ENCODE peak calls at places on chromosomes 16 and 17, in seven cellular contexts. One of them, this sample, is unnamed.
A peak's percentile ranks its signal among the peaks of the same experiment; 100 is the strongest.

GRCh38 chr17:8797621-8798175 is 1.5 kb downstream of the MFSD6L start:
- DNase-seq in tibial nerve: no peak
- DNase-seq in Peyer's patch: no peak
- DNase-seq in GM12878: no peak
- DNase-seq in ovary: no peak
- DNase-seq in A549: no peak
- DNase-seq in heart left ventricle: no peak
- DNase-seq in this sample: no peak

GRCh38 chr16:24670623-24671454 is 58.6 kb upstream of the TNRC6A start:
- DNase-seq in tibial nerve: peak; percentile 15
- DNase-seq in heart left ventricle: peak; percentile 77
- DNase-seq in A549: peak; percentile 68
- DNase-seq in GM12878: no peak
- DNase-seq in Peyer's patch: peak; percentile 23
- DNase-seq in ovary: peak; percentile 54
- DNase-seq in this sample: no peak

GRCh38 chr17:9484789-9485188 is 90.8 kb downstream of the STX8 start:
- DNase-seq in GM12878: no peak
- DNase-seq in heart left ventricle: no peak
- DNase-seq in tibial nerve: no peak
- DNase-seq in Peyer's patch: no peak
- DNase-seq in A549: no peak
- DNase-seq in ovary: no peak
- DNase-seq in this sample: no peak

GRCh38 chr16:9860876-9861275 is 321.4 kb downstream of the GRIN2A start:
- DNase-seq in Peyer's patch: no peak
- DNase-seq in A549: no peak
- DNase-seq in ovary: no peak
- DNase-seq in GM12878: no peak
- DNase-seq in tibial nerve: no peak
- DNase-seq in heart left ventricle: no peak
- DNase-seq in this sample: no peak

GRCh38 chr17:20206591-20206990 is 197.4 kb downstream of the SPECC1 start:
- DNase-seq in Peyer's patch: no peak
- DNase-seq in A549: peak; percentile 48
- DNase-seq in ovary: no peak
- DNase-seq in tibial nerve: no peak
- DNase-seq in GM12878: no peak
- DNase-seq in heart left ventricle: no peak
- DNase-seq in this sample: peak; percentile 28

GRCh38 chr16:19242987-19243386 is 42.5 kb upstream of the CLEC19A start:
- DNase-seq in GM12878: no peak
- DNase-seq in ovary: no peak
- DNase-seq in A549: no peak
- DNase-seq in tibial nerve: no peak
- DNase-seq in Peyer's patch: no peak
- DNase-seq in heart left ventricle: no peak
- DNase-seq in this sample: no peak

GRCh38 chr17:33044771-33045170 is 53.1 kb downstream of the SPACA3 start:
- DNase-seq in Peyer's patch: no peak
- DNase-seq in tibial nerve: no peak
- DNase-seq in ovary: no peak
- DNase-seq in A549: no peak
- DNase-seq in heart left ventricle: no peak
- DNase-seq in GM12878: no peak
- DNase-seq in this sample: no peak

GRCh38 chr17:82400830-82401229 is 17.3 kb upstream of the HEXD start:
- DNase-seq in Peyer's patch: peak; percentile 70
- DNase-seq in ovary: no peak
- DNase-seq in GM12878: no peak
- DNase-seq in tibial nerve: no peak
- DNase-seq in heart left ventricle: peak; percentile 82
- DNase-seq in A549: no peak
- DNase-seq in this sample: no peak

GRCh38 chr17:45440161-45440859 is 7.6 kb upstream of the ARHGAP27 start:
- DNase-seq in tibial nerve: no peak
- DNase-seq in A549: no peak
- DNase-seq in GM12878: no peak
- DNase-seq in heart left ventricle: no peak
- DNase-seq in ovary: no peak
- DNase-seq in Peyer's patch: no peak
- DNase-seq in this sample: peak; percentile 17

GRCh38 chr17:21215935-21216334 is 2.0 kb upstream of the TMEM11 start:
- DNase-seq in ovary: no peak
- DNase-seq in A549: no peak
- DNase-seq in tibial nerve: no peak
- DNase-seq in heart left ventricle: no peak
- DNase-seq in Peyer's patch: no peak
- DNase-seq in GM12878: no peak
- DNase-seq in this sample: peak; percentile 53

GRCh38 chr16:74325331-74325730 is 28.7 kb downstream of the PSMD7 start:
- DNase-seq in GM12878: no peak
- DNase-seq in tibial nerve: no peak
- DNase-seq in Peyer's patch: no peak
- DNase-seq in ovary: no peak
- DNase-seq in heart left ventricle: no peak
- DNase-seq in A549: no peak
- DNase-seq in this sample: no peak

GRCh38 chr16:83622010-83622409 is 185.8 kb upstream of the HSBP1 start:
- DNase-seq in Peyer's patch: no peak
- DNase-seq in A549: no peak
- DNase-seq in ovary: no peak
- DNase-seq in heart left ventricle: no peak
- DNase-seq in GM12878: no peak
- DNase-seq in tibial nerve: no peak
- DNase-seq in this sample: no peak

GRCh38 chr17:35023538-35023937 is 40.0 kb downstream of the RFFL start:
- DNase-seq in Peyer's patch: no peak
- DNase-seq in tibial nerve: no peak
- DNase-seq in A549: no peak
- DNase-seq in GM12878: no peak
- DNase-seq in ovary: no peak
- DNase-seq in heart left ventricle: no peak
- DNase-seq in this sample: no peak

GRCh38 chr17:10745231-10745630 is 15.4 kb upstream of the TMEM220 start:
- DNase-seq in ovary: no peak
- DNase-seq in tibial nerve: no peak
- DNase-seq in heart left ventricle: no peak
- DNase-seq in GM12878: no peak
- DNase-seq in Peyer's patch: no peak
- DNase-seq in A549: no peak
- DNase-seq in this sample: no peak

DNA sequence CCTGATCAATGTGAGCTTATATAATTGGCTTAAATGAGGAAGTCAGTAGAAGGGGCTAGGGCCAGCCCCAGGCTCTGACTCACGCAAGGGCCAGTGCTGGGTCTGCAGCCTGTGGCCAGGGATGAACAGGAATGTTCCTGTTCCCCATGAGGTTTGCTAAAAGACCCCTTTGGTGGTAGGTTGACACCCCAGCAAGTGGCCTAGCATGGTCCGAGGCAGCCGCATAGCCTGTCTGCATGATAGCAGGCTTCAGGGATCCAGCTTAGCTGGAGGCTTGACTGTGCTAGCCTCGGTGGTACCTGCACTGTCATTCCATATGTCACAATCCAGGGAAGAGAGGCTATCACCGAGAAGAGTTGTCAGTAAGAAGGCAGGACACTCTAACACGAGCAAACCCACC is 23.5 kb downstream of the TRIM25 start:
- DNase-seq in A549: no peak
- DNase-seq in GM12878: no peak
- DNase-seq in ovary: no peak
- DNase-seq in Peyer's patch: no peak
- DNase-seq in heart left ventricle: no peak
- DNase-seq in tibial nerve: no peak
- DNase-seq in this sample: no peak
- TF ChIP-seq POLR2A in A549: no peak
- TF ChIP-seq POLR2A in GM12878: no peak
- TF ChIP-seq POLR2A in ovary: no peak
- TF ChIP-seq POLR2A in Peyer's patch: no peak
- TF ChIP-seq POLR2A in heart left ventricle: no peak
- TF ChIP-seq POLR2A in tibial nerve: no peak
- TF ChIP-seq POLR2A in this sample: no peak

GRCh38 chr16:58119509-58119845 is 9.7 kb downstream of the CFAP20 start:
- DNase-seq in ovary: no peak
- DNase-seq in A549: no peak
- DNase-seq in Peyer's patch: no peak
- DNase-seq in heart left ventricle: no peak
- DNase-seq in GM12878: no peak
- DNase-seq in tibial nerve: no peak
- DNase-seq in this sample: no peak
- TF ChIP-seq POLR2A in ovary: no peak
- TF ChIP-seq POLR2A in A549: no peak
- TF ChIP-seq POLR2A in Peyer's patch: no peak
- TF ChIP-seq POLR2A in heart left ventricle: no peak
- TF ChIP-seq POLR2A in GM12878: no peak
- TF ChIP-seq POLR2A in tibial nerve: no peak
- TF ChIP-seq POLR2A in this sample: no peak

DNA sequence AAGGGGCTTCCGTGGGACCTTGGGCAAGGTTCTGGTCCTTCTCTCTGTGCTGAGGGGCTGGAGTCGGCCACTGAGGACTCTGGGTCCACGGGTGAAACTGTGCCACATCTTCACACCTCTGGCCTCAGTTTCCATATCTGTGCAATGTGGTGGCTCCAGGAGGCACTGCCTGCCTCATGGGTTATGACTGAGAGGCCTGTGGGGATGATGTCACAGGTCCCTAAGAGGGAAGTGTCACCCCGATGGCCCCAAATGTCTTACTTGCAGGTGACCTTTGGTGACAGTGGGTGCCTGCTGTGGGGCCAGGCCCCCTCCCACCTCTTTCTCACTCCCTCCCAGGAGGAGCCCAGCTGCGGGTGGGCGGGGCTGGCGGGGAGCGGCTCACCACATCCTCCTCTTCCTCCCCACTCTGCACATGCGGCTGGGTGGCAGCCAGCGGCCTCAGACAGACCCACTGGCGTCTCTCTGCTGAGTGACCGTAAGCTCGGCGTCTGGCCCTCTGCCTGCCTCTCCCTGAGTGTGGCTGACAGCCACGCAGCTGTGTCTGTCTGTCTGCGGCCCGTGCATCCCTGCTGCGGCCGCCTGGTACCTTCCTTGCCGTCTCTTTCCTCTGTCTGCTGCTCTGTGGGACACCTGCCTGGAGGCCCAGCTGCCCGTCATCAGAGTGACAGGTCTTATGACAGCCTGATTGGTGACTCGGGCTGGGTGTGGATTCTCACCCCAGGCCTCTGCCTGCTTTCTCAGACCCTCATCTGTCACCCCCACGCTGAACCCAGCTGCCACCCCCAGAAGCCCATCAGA is at the start of gene IL21R:
- DNase-seq in heart left ventricle: peak; percentile 90
- DNase-seq in ovary: no peak
- DNase-seq in A549: no peak
- DNase-seq in tibial nerve: no peak
- DNase-seq in Peyer's patch: peak; percentile 87
- DNase-seq in GM12878: peak; percentile 85
- DNase-seq in this sample: no peak
- TF ChIP-seq POLR2A in heart left ventricle: no peak
- TF ChIP-seq POLR2A in ovary: no peak
- TF ChIP-seq POLR2A in A549: no peak
- TF ChIP-seq POLR2A in tibial nerve: no peak
- TF ChIP-seq POLR2A in Peyer's patch: peak; percentile 16
- TF ChIP-seq POLR2A in GM12878: peak; percentile 95
- TF ChIP-seq POLR2A in this sample: no peak

GRCh38 chr16:528111-529011 is 849 bp downstream of the CAPN15 start:
- DNase-seq in ovary: peak; percentile 50
- DNase-seq in Peyer's patch: peak; percentile 30
- DNase-seq in tibial nerve: no peak
- DNase-seq in heart left ventricle: no peak
- DNase-seq in A549: no peak
- DNase-seq in GM12878: no peak
- DNase-seq in this sample: peak; percentile 79
- TF ChIP-seq POLR2A in ovary: no peak
- TF ChIP-seq POLR2A in Peyer's patch: peak; percentile 93
- TF ChIP-seq POLR2A in tibial nerve: no peak
- TF ChIP-seq POLR2A in heart left ventricle: no peak
- TF ChIP-seq POLR2A in A549: no peak
- TF ChIP-seq POLR2A in GM12878: no peak
- TF ChIP-seq POLR2A in this sample: peak; percentile 56

GRCh38 chr16:15642557-15643452 is at the start of gene MARF1:
- DNase-seq in heart left ventricle: peak; percentile 99
- DNase-seq in ovary: peak; percentile 99
- DNase-seq in Peyer's patch: peak; percentile 99
- DNase-seq in GM12878: peak; percentile 78
- DNase-seq in A549: peak; percentile 68
- DNase-seq in tibial nerve: peak; percentile 98
- DNase-seq in this sample: peak; percentile 99

GRCh38 chr16:15640966-15641365 is 2.0 kb downstream of the MARF1 start:
- DNase-seq in GM12878: no peak
- DNase-seq in ovary: no peak
- DNase-seq in heart left ventricle: no peak
- DNase-seq in tibial nerve: no peak
- DNase-seq in A549: no peak
- DNase-seq in Peyer's patch: no peak
- DNase-seq in this sample: no peak

GRCh38 chr16:15644306-15644961 is 1.5 kb upstream of the MARF1 start:
- DNase-seq in A549: no peak
- DNase-seq in tibial nerve: no peak
- DNase-seq in ovary: no peak
- DNase-seq in heart left ventricle: no peak
- DNase-seq in GM12878: no peak
- DNase-seq in Peyer's patch: no peak
- DNase-seq in this sample: no peak

GRCh38 chr16:15643453-15644305 is 725 bp upstream of the MARF1 start:
- DNase-seq in tibial nerve: no peak
- DNase-seq in GM12878: no peak
- DNase-seq in heart left ventricle: no peak
- DNase-seq in A549: peak; percentile 61
- DNase-seq in Peyer's patch: no peak
- DNase-seq in ovary: peak; percentile 23
- DNase-seq in this sample: peak; percentile 85

DNA sequence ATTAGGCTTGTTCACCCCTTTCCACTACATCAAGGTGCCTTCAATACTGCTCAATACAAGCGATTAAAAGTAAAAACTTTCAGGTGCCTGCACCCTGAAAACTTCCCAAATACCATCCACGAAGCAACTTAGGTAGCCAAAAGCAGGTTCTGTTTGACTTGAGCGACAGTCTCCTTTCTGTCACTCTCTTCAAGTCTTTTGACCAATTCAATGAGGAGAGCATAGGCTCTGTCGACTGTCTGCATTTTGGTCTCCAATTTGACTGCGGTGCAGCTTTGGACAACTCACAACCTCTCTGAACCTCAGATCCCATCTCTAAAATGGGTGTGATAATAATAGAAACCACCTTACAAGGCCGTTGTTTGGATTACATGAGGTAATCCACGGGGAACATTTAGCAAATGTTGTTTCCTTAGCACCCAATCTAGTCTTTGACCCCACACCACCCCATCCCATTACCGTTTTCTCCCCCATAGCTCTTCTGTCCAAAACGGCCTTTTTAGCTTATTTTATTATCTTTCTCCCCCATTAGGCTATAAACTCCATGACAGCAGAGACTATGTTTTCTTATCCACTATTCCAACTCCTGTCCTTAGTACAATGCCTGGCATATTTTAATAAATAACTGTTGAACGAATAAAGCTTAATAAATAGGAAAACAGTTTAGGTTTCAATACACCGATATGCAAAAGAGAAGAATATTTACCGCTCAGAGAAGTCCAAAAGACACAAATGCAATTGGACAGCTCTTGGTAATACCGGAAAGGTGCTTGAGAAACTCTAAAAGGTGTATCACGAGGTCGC is 999 bp downstream of the MARF1 start:
- DNase-seq in heart left ventricle: no peak
- DNase-seq in A549: no peak
- DNase-seq in Peyer's patch: no peak
- DNase-seq in GM12878: no peak
- DNase-seq in tibial nerve: no peak
- DNase-seq in ovary: no peak
- DNase-seq in this sample: peak; percentile 44
- TF ChIP-seq POLR2A in heart left ventricle: no peak
- TF ChIP-seq POLR2A in A549: no peak
- TF ChIP-seq POLR2A in Peyer's patch: no peak
- TF ChIP-seq POLR2A in GM12878: no peak
- TF ChIP-seq POLR2A in tibial nerve: no peak
- TF ChIP-seq POLR2A in ovary: no peak
- TF ChIP-seq POLR2A in this sample: peak; percentile 13

This sample was measured in erythroblast.